ENCODE peak calls at places on chromosomes 12 and 14, in ten cellular contexts. D is HCT116, Q is right lobe of liver, S is heart left ventricle, K is GM12878, A is upper lobe of left lung, J is gastrocnemius medialis, M is IMR-90, Z is body of pancreas, O is K562. G is an unnamed sample.

GRCh38 chr12:12859690-12860089 is 31.7 kb upstream of the GPRC5A start:
- ATAC-seq in D (peak; percentile 87), J (no peak), Q (no peak), Z (no peak), S (no peak), O (no peak), M (peak; percentile 21), K (no peak), A (no peak), G (no peak)

GRCh38 chr12:89752331-89752730 is 43.7 kb upstream of the ATP2B1 start:
- ATAC-seq in K (no peak), S (no peak), A (no peak), M (no peak), O (peak; percentile 48), Z (no peak), D (no peak), Q (no peak), J (no peak), G (no peak)

GRCh38 chr14:101559624-101560533 is 1.4 kb upstream of the DIO3 start:
- ATAC-seq in Z (peak; percentile 78), J (peak; percentile 48), K (no peak), O (no peak), A (no peak), D (peak; percentile 65), M (peak; percentile 73), Q (peak; percentile 66), S (peak; percentile 56), G (peak; percentile 76)

GRCh38 chr14:23915559-23915958 is 38.0 kb upstream of the DHRS4 start:
- ATAC-seq in D (no peak), Q (no peak), A (no peak), S (no peak), K (no peak), Z (peak; percentile 56), O (no peak), J (no peak), M (no peak), G (no peak)

GRCh38 chr12:106722854-106723253 is 51.6 kb upstream of the RIC8B start:
- ATAC-seq in Z (no peak), M (no peak), S (no peak), O (peak; percentile 77), A (no peak), J (no peak), Q (no peak), K (no peak), D (peak; percentile 70), G (no peak)

GRCh38 chr12:70292017-70292776 is 49.0 kb downstream of the CNOT2 start:
- ATAC-seq in D (no peak), A (no peak), Z (no peak), J (no peak), Q (no peak), M (no peak), K (no peak), S (no peak), O (peak; percentile 79), G (no peak)

GRCh38 chr14:101083564-101084435 is 180.3 kb upstream of the RTL1 start:
- ATAC-seq in M (no peak), S (no peak), K (no peak), O (peak; percentile 86), Z (no peak), D (peak; percentile 100), J (no peak), Q (no peak), A (no peak), G (no peak)

GRCh38 chr12:109961612-109962011 is 34.6 kb downstream of the GIT2 start:
- ATAC-seq in S (peak; percentile 50), Z (no peak), M (no peak), J (no peak), K (no peak), A (no peak), Q (no peak), D (no peak), O (no peak), G (no peak)

GRCh38 chr14:98477935-98478334 is 794.1 kb downstream of the BCL11B start:
- ATAC-seq in O (no peak), M (no peak), K (no peak), Q (no peak), S (no peak), A (no peak), J (no peak), Z (no peak), D (no peak), G (no peak)

GRCh38 chr14:90703841-90704240 is 112.4 kb downstream of the TTC7B start:
- ATAC-seq in J (no peak), S (no peak), Q (no peak), O (no peak), A (no peak), Z (no peak), D (no peak), K (no peak), M (no peak), G (no peak)

GRCh38 chr14:58107947-58108552 is 44.0 kb downstream of the ARMH4 start:
- ATAC-seq in A (no peak), Q (peak; percentile 87), K (peak; percentile 62), S (no peak), J (no peak), O (peak; percentile 75), Z (no peak), D (peak; percentile 76), M (peak; percentile 82), G (peak; percentile 57)

GRCh38 chr12:57764662-57765002 is 2.2 kb downstream of the CYP27B1 start:
- ATAC-seq in Q (peak; percentile 13), J (no peak), O (no peak), A (peak; percentile 48), M (no peak), S (no peak), D (peak; percentile 33), K (peak; percentile 19), Z (peak; percentile 87), G (no peak)

GRCh38 chr12:46366771-46367170 is 5.8 kb downstream of the SLC38A2 start:
- ATAC-seq in Z (no peak), Q (no peak), D (no peak), K (no peak), J (no peak), M (no peak), O (no peak), S (no peak), A (no peak), G (no peak)

GRCh38 chr14:76011959-76012802 is 26.6 kb downstream of the IFT43 start:
- ATAC-seq in S (peak; percentile 92), M (peak; percentile 89), J (peak; percentile 23), Q (peak; percentile 63), A (peak; percentile 72), Z (peak; percentile 27), O (no peak), K (no peak), D (no peak), G (peak; percentile 89)

GRCh38 chr12:130571089-130571488 is 145.0 kb downstream of the RIMBP2 start:
- ATAC-seq in A (no peak), D (no peak), O (peak; percentile 67), K (peak; percentile 79), M (no peak), J (no peak), Q (no peak), Z (no peak), S (no peak), G (no peak)

GRCh38 chr14:61484011-61484410 is 162.6 kb downstream of the PRKCH start:
- ATAC-seq in Q (peak; percentile 52), S (no peak), K (no peak), Z (no peak), D (no peak), J (no peak), A (no peak), O (no peak), M (no peak), G (no peak)
- H3K36me3 ChIP-seq in Q (no peaks in the 10 kb centered on the region), S (peaks cover 9% of the 10 kb centered on the region), K (peaks cover 17% of the 10 kb centered on the region), Z (no peaks in the 10 kb centered on the region), D (no peaks in the 10 kb centered on the region), J (no peaks in the 10 kb centered on the region), A (no peaks in the 10 kb centered on the region), O (no peaks in the 10 kb centered on the region), M (no peaks in the 10 kb centered on the region), G (no peaks in the 10 kb centered on the region)

DNA sequence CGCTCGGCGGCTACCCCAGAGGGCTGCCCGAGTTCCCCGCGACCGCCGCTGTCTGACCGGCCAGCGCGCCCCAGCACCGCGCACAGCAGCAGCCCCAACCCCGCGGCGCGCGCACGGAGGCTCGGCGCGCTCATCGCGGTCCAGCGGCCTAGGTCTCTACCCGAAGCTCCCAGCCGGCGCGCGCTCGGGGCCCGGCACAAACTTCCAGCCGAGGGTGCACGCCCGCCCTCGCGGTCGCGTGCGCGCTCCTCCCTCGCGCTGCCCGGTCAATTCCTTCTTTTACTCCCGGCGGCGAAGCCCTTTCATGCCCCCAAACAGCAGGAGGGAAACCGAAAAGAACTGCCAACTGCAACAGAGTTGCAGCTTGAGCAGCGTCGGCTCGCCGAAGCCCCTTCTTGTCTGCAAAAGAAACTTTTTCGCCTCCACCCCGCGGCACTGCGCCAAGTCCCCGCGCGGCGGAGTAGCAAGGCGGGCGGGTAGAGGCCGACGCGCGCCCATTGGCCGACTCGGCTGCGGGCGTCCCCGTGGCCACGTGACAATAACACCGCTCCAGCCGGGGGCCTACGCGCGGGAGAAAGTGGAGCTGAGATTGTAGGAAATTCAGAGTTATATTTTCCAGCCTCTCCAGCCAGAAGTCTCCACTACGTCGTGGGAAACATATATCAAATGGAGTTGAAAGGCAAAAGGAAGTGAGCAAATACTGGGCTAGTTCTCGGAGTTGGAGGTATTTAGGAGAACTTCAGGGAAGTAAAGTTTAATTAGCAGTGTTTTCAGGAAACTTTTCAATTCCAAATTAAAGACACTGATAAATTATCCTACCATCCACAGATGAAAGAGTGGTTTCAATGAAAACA is at the start of gene LRIG3:
- ATAC-seq in Z (peak; percentile 84), J (peak; percentile 87), M (peak; percentile 82), A (peak; percentile 95), K (peak; percentile 57), Q (peak; percentile 82), S (peak; percentile 95), D (peak; percentile 92), O (peak; percentile 71), G (peak; percentile 96)
- TF ChIP-seq POLR2A in Z (peak; percentile 72), J (peak; percentile 66), M (no peak), A (peak; percentile 70), K (peak; percentile 61), Q (peak; percentile 79), S (peak; percentile 25), D (no peak), O (no peak), G (peak; percentile 61)

GRCh38 chr12:96239711-96240234 is 45.6 kb downstream of the ELK3 start:
- ATAC-seq in J (no peak), Q (no peak), A (no peak), M (peak; percentile 2), Z (no peak), K (no peak), D (no peak), S (peak; percentile 71), O (no peak), G (peak; percentile 56)
- H3K36me3 ChIP-seq in J (no peaks in the 10 kb centered on the region), Q (no peaks in the 10 kb centered on the region), A (no peaks in the 10 kb centered on the region), M (peaks cover 6% of the 10 kb centered on the region), Z (no peaks in the 10 kb centered on the region), K (peaks cover 2% of the 10 kb centered on the region), D (no peaks in the 10 kb centered on the region), S (no peaks in the 10 kb centered on the region), O (no peaks in the 10 kb centered on the region), G (no peaks in the 10 kb centered on the region)

GRCh38 chr12:120903818-120904773 is at the start of gene SPPL3:
- ATAC-seq in S (peak; percentile 96), M (peak; percentile 88), K (peak; percentile 81), O (peak; percentile 91), D (peak; percentile 83), Q (peak; percentile 92), Z (peak; percentile 88), A (peak; percentile 90), J (peak; percentile 84), G (peak; percentile 93)
- TF ChIP-seq POLR2A in S (peak; percentile 76), M (no peak), K (peak; percentile 71), O (peak; percentile 80), D (peak; percentile 50), Q (peak; percentile 62), Z (peak; percentile 63), A (peak; percentile 78), J (peak; percentile 76), G (peak; percentile 75)